ENCODE peak calls at places on chromosomes 13 and 19, in ten cellular contexts. One of them, this sample, is unnamed.

GRCh38 chr13:109415057-109415456 is 371.3 kb downstream of the IRS2 start:
- DNase-seq in mesothelial cell of epicardium: no peak
- DNase-seq in AG09319: no peak
- DNase-seq in NB4: no peak
- DNase-seq in neural crest cell: no peak
- DNase-seq in CD8-positive, alpha-beta T cell: no peak
- DNase-seq in type B pancreatic cell: no peak
- DNase-seq in CD4-positive, alpha-beta T cell: no peak
- DNase-seq in Peyer's patch: no peak
- DNase-seq in upper lobe of left lung: no peak
- DNase-seq in this sample: no peak

GRCh38 chr13:37870489-37870845 is 895 bp upstream of the TRPC4 start:
- DNase-seq in mesothelial cell of epicardium: no peak
- DNase-seq in AG09319: no peak
- DNase-seq in NB4: no peak
- DNase-seq in neural crest cell: no peak
- DNase-seq in CD8-positive, alpha-beta T cell: no peak
- DNase-seq in type B pancreatic cell: no peak
- DNase-seq in CD4-positive, alpha-beta T cell: no peak
- DNase-seq in Peyer's patch: no peak
- DNase-seq in upper lobe of left lung: no peak
- DNase-seq in this sample: no peak

GRCh38 chr13:29587645-29588044 is 7.8 kb downstream of the SLC7A1 start:
- DNase-seq in mesothelial cell of epicardium: no peak
- DNase-seq in AG09319: no peak
- DNase-seq in NB4: no peak
- DNase-seq in neural crest cell: no peak
- DNase-seq in CD8-positive, alpha-beta T cell: no peak
- DNase-seq in type B pancreatic cell: no peak
- DNase-seq in CD4-positive, alpha-beta T cell: no peak
- DNase-seq in Peyer's patch: no peak
- DNase-seq in upper lobe of left lung: no peak
- DNase-seq in this sample: no peak

GRCh38 chr13:50241479-50241878 is 226.2 kb downstream of the KCNRG start:
- DNase-seq in mesothelial cell of epicardium: no peak
- DNase-seq in AG09319: no peak
- DNase-seq in NB4: no peak
- DNase-seq in neural crest cell: no peak
- DNase-seq in CD8-positive, alpha-beta T cell: no peak
- DNase-seq in type B pancreatic cell: no peak
- DNase-seq in CD4-positive, alpha-beta T cell: no peak
- DNase-seq in Peyer's patch: no peak
- DNase-seq in upper lobe of left lung: no peak
- DNase-seq in this sample: no peak

GRCh38 chr13:35723820-35724219 is 247.3 kb upstream of the MAB21L1 start:
- DNase-seq in mesothelial cell of epicardium: no peak
- DNase-seq in AG09319: no peak
- DNase-seq in NB4: peak
- DNase-seq in neural crest cell: no peak
- DNase-seq in CD8-positive, alpha-beta T cell: no peak
- DNase-seq in type B pancreatic cell: no peak
- DNase-seq in CD4-positive, alpha-beta T cell: no peak
- DNase-seq in Peyer's patch: no peak
- DNase-seq in upper lobe of left lung: no peak
- DNase-seq in this sample: no peak

GRCh38 chr19:54356444-54357056 is 8.2 kb downstream of the LAIR1 start:
- DNase-seq in mesothelial cell of epicardium: no peak
- DNase-seq in AG09319: no peak
- DNase-seq in NB4: no peak
- DNase-seq in neural crest cell: no peak
- DNase-seq in CD8-positive, alpha-beta T cell: no peak
- DNase-seq in type B pancreatic cell: no peak
- DNase-seq in CD4-positive, alpha-beta T cell: no peak
- DNase-seq in Peyer's patch: no peak
- DNase-seq in upper lobe of left lung: no peak
- DNase-seq in this sample: no peak

GRCh38 chr13:19268331-19268730 is 86.7 kb upstream of the TUBA3C start:
- DNase-seq in mesothelial cell of epicardium: no peak
- DNase-seq in AG09319: no peak
- DNase-seq in NB4: no peak
- DNase-seq in neural crest cell: no peak
- DNase-seq in CD8-positive, alpha-beta T cell: no peak
- DNase-seq in type B pancreatic cell: no peak
- DNase-seq in CD4-positive, alpha-beta T cell: no peak
- DNase-seq in Peyer's patch: no peak
- DNase-seq in upper lobe of left lung: no peak
- DNase-seq in this sample: no peak

GRCh38 chr13:76921516-76921915 is 26.8 kb upstream of the ACOD1 start:
- DNase-seq in mesothelial cell of epicardium: no peak
- DNase-seq in AG09319: no peak
- DNase-seq in NB4: no peak
- DNase-seq in neural crest cell: no peak
- DNase-seq in CD8-positive, alpha-beta T cell: no peak
- DNase-seq in type B pancreatic cell: no peak
- DNase-seq in CD4-positive, alpha-beta T cell: no peak
- DNase-seq in Peyer's patch: no peak
- DNase-seq in upper lobe of left lung: no peak
- DNase-seq in this sample: no peak

GRCh38 chr19:57949296-57949695 is 1.8 kb upstream of the ZNF256 start:
- DNase-seq in mesothelial cell of epicardium: no peak
- DNase-seq in AG09319: no peak
- DNase-seq in NB4: no peak
- DNase-seq in neural crest cell: no peak
- DNase-seq in CD8-positive, alpha-beta T cell: no peak
- DNase-seq in type B pancreatic cell: no peak
- DNase-seq in CD4-positive, alpha-beta T cell: no peak
- DNase-seq in Peyer's patch: no peak
- DNase-seq in upper lobe of left lung: peak
- DNase-seq in this sample: no peak

GRCh38 chr19:53007200-53008054 is 6.3 kb upstream of the ERVV-1 start:
- DNase-seq in mesothelial cell of epicardium: no peak
- DNase-seq in AG09319: no peak
- DNase-seq in NB4: no peak
- DNase-seq in neural crest cell: no peak
- DNase-seq in CD8-positive, alpha-beta T cell: no peak
- DNase-seq in type B pancreatic cell: no peak
- DNase-seq in CD4-positive, alpha-beta T cell: no peak
- DNase-seq in Peyer's patch: no peak
- DNase-seq in upper lobe of left lung: no peak
- DNase-seq in this sample: no peak

DNA sequence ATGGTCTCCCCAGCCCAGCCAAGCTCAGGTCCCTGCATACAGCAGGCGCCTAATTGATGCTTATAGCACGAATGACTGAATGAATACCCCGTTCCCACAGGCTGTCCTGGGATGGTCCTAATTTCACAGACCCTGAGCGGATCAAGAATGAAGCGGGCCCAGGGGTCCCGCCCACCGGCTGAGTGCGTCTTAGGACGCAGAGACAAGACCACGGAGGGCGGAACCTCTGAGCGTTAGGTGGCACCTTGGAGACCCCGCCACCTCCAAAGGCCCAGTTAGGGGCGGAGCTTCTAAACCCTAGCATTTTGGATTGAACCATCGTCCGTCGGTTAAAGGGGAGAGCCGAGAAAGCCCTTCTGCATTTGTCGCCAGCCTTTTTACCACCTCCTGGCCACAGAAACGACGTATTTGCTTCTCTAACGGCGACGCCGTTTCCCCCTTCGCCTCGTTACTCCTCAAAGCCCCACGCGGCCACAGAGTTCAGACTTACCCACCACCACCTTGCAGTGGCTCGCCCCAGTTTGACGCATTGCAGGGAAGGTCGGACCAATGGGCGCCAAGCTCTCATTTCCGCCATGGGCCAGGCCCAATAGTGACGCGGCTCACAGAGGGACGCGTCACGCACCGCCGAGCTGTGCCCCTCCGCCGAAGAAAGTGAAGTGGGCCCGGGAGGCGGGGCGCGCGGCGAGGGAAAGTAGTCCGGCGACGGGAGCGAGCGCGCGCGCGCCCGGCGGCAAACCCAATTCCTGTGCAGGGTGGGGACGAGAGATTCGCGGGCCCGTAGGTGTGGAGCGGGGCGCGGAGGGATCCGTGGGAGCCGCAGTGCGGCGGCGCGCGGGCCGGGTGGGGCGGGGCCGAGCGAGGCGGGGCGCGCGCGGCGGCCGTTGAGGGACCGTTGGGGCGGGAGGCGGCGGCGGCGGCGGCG is 475 bp upstream of the CALM3 start:
- DNase-seq in mesothelial cell of epicardium: peak
- DNase-seq in AG09319: peak
- DNase-seq in NB4: peak
- DNase-seq in neural crest cell: peak
- DNase-seq in CD8-positive, alpha-beta T cell: peak
- DNase-seq in type B pancreatic cell: peak
- DNase-seq in CD4-positive, alpha-beta T cell: peak
- DNase-seq in Peyer's patch: peak
- DNase-seq in upper lobe of left lung: peak
- DNase-seq in this sample: peak
- TF ChIP-seq CTCF in mesothelial cell of epicardium: no peak
- TF ChIP-seq CTCF in AG09319: no peak
- TF ChIP-seq CTCF in NB4: no peak
- TF ChIP-seq CTCF in neural crest cell: no peak
- TF ChIP-seq CTCF in CD8-positive, alpha-beta T cell: no peak
- TF ChIP-seq CTCF in type B pancreatic cell: no peak
- TF ChIP-seq CTCF in CD4-positive, alpha-beta T cell: no peak
- TF ChIP-seq CTCF in Peyer's patch: no peak
- TF ChIP-seq CTCF in upper lobe of left lung: peak
- TF ChIP-seq CTCF in this sample: no peak

GRCh38 chr19:14408641-14409120 is 10.5 kb downstream of the DDX39A start:
- DNase-seq in mesothelial cell of epicardium: no peak
- DNase-seq in AG09319: no peak
- DNase-seq in NB4: no peak
- DNase-seq in neural crest cell: no peak
- DNase-seq in CD8-positive, alpha-beta T cell: no peak
- DNase-seq in type B pancreatic cell: no peak
- DNase-seq in CD4-positive, alpha-beta T cell: no peak
- DNase-seq in Peyer's patch: no peak
- DNase-seq in upper lobe of left lung: peak
- DNase-seq in this sample: no peak
- TF ChIP-seq CTCF in mesothelial cell of epicardium: no peak
- TF ChIP-seq CTCF in AG09319: no peak
- TF ChIP-seq CTCF in NB4: no peak
- TF ChIP-seq CTCF in neural crest cell: no peak
- TF ChIP-seq CTCF in CD8-positive, alpha-beta T cell: no peak
- TF ChIP-seq CTCF in type B pancreatic cell: no peak
- TF ChIP-seq CTCF in CD4-positive, alpha-beta T cell: no peak
- TF ChIP-seq CTCF in Peyer's patch: no peak
- TF ChIP-seq CTCF in upper lobe of left lung: no peak
- TF ChIP-seq CTCF in this sample: no peak

DNA sequence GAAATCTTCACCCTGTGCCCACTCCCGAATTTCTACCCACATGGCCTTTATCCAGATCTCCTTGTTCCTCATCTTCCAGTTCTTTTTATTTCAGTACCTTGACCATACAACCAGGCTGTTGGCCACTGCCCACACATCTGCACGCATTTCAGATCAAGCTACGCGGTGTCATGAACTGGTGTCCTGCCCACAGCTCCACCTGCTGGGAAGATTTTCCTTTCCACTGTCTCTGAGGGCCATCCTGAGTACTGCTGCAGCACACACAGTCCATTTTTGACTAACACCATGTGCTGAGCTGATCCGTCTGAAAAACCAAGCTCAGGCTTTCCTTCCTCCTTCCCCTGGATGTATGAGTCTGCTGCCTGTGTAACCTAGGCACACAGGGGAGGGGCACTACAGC is 71.8 kb downstream of the WASF3 start:
- DNase-seq in mesothelial cell of epicardium: no peak
- DNase-seq in AG09319: no peak
- DNase-seq in NB4: peak
- DNase-seq in neural crest cell: no peak
- DNase-seq in CD8-positive, alpha-beta T cell: no peak
- DNase-seq in type B pancreatic cell: no peak
- DNase-seq in CD4-positive, alpha-beta T cell: no peak
- DNase-seq in Peyer's patch: no peak
- DNase-seq in upper lobe of left lung: no peak
- DNase-seq in this sample: no peak
- TF ChIP-seq CTCF in mesothelial cell of epicardium: no peak
- TF ChIP-seq CTCF in AG09319: peak
- TF ChIP-seq CTCF in NB4: peak
- TF ChIP-seq CTCF in neural crest cell: no peak
- TF ChIP-seq CTCF in CD8-positive, alpha-beta T cell: no peak
- TF ChIP-seq CTCF in type B pancreatic cell: no peak
- TF ChIP-seq CTCF in CD4-positive, alpha-beta T cell: no peak
- TF ChIP-seq CTCF in Peyer's patch: no peak
- TF ChIP-seq CTCF in upper lobe of left lung: no peak
- TF ChIP-seq CTCF in this sample: no peak

GRCh38 chr19:56142897-56143434 is 1.9 kb downstream of the ZNF444 start:
- DNase-seq in mesothelial cell of epicardium: no peak
- DNase-seq in AG09319: no peak
- DNase-seq in NB4: no peak
- DNase-seq in neural crest cell: no peak
- DNase-seq in CD8-positive, alpha-beta T cell: no peak
- DNase-seq in type B pancreatic cell: no peak
- DNase-seq in CD4-positive, alpha-beta T cell: no peak
- DNase-seq in Peyer's patch: no peak
- DNase-seq in upper lobe of left lung: no peak
- DNase-seq in this sample: no peak

GRCh38 chr19:56144816-56145215 is 3.7 kb downstream of the ZNF444 start:
- DNase-seq in mesothelial cell of epicardium: no peak
- DNase-seq in AG09319: no peak
- DNase-seq in NB4: no peak
- DNase-seq in neural crest cell: no peak
- DNase-seq in CD8-positive, alpha-beta T cell: no peak
- DNase-seq in type B pancreatic cell: no peak
- DNase-seq in CD4-positive, alpha-beta T cell: no peak
- DNase-seq in Peyer's patch: no peak
- DNase-seq in upper lobe of left lung: peak
- DNase-seq in this sample: no peak

GRCh38 chr19:56145698-56146097 is 4.6 kb downstream of the ZNF444 start:
- DNase-seq in mesothelial cell of epicardium: no peak
- DNase-seq in AG09319: no peak
- DNase-seq in NB4: no peak
- DNase-seq in neural crest cell: no peak
- DNase-seq in CD8-positive, alpha-beta T cell: no peak
- DNase-seq in type B pancreatic cell: no peak
- DNase-seq in CD4-positive, alpha-beta T cell: no peak
- DNase-seq in Peyer's patch: no peak
- DNase-seq in upper lobe of left lung: no peak
- DNase-seq in this sample: no peak

GRCh38 chr19:56142087-56142787 is 1.1 kb downstream of the ZNF444 start:
- DNase-seq in mesothelial cell of epicardium: no peak
- DNase-seq in AG09319: no peak
- DNase-seq in NB4: no peak
- DNase-seq in neural crest cell: no peak
- DNase-seq in CD8-positive, alpha-beta T cell: no peak
- DNase-seq in type B pancreatic cell: no peak
- DNase-seq in CD4-positive, alpha-beta T cell: no peak
- DNase-seq in Peyer's patch: peak
- DNase-seq in upper lobe of left lung: no peak
- DNase-seq in this sample: no peak

GRCh38 chr19:56144396-56144795 is 3.3 kb downstream of the ZNF444 start:
- DNase-seq in mesothelial cell of epicardium: no peak
- DNase-seq in AG09319: no peak
- DNase-seq in NB4: peak
- DNase-seq in neural crest cell: no peak
- DNase-seq in CD8-positive, alpha-beta T cell: no peak
- DNase-seq in type B pancreatic cell: no peak
- DNase-seq in CD4-positive, alpha-beta T cell: no peak
- DNase-seq in Peyer's patch: no peak
- DNase-seq in upper lobe of left lung: no peak
- DNase-seq in this sample: no peak
- TF ChIP-seq CTCF in mesothelial cell of epicardium: no peak
- TF ChIP-seq CTCF in AG09319: no peak
- TF ChIP-seq CTCF in NB4: no peak
- TF ChIP-seq CTCF in neural crest cell: no peak
- TF ChIP-seq CTCF in CD8-positive, alpha-beta T cell: no peak
- TF ChIP-seq CTCF in type B pancreatic cell: no peak
- TF ChIP-seq CTCF in CD4-positive, alpha-beta T cell: no peak
- TF ChIP-seq CTCF in Peyer's patch: no peak
- TF ChIP-seq CTCF in upper lobe of left lung: no peak
- TF ChIP-seq CTCF in this sample: no peak